ENCODE peak calls at places on chromosomes 11 and 22, in seven cellular contexts. One of them, this sample, is unnamed.

GRCh38 chr11:35083181-35084061 is 55.5 kb upstream of the CD44 start:
- DNase-seq in H1: no peak
- DNase-seq in GM12878: peak
- DNase-seq in HepG2: no peak
- DNase-seq in HCT116: peak
- DNase-seq in K562: no peak
- DNase-seq in SK-N-SH: no peak
- DNase-seq in this sample: no peak

GRCh38 chr11:92384807-92385206 is 160.2 kb downstream of the FAT3 start:
- DNase-seq in H1: no peak
- DNase-seq in GM12878: no peak
- DNase-seq in HepG2: no peak
- DNase-seq in HCT116: no peak
- DNase-seq in K562: no peak
- DNase-seq in SK-N-SH: peak
- DNase-seq in this sample: no peak

GRCh38 chr11:17746096-17746495 is 11.5 kb downstream of the KCNC1 start:
- DNase-seq in H1: no peak
- DNase-seq in GM12878: no peak
- DNase-seq in HepG2: no peak
- DNase-seq in HCT116: no peak
- DNase-seq in K562: no peak
- DNase-seq in SK-N-SH: no peak
- DNase-seq in this sample: no peak

GRCh38 chr11:81237139-81237538 is 1496.5 kb downstream of the FAM181B start:
- DNase-seq in H1: no peak
- DNase-seq in GM12878: no peak
- DNase-seq in HepG2: peak
- DNase-seq in HCT116: no peak
- DNase-seq in K562: no peak
- DNase-seq in SK-N-SH: peak
- DNase-seq in this sample: peak

GRCh38 chr11:74679513-74679865 is 51.7 kb downstream of the CHRDL2 start:
- DNase-seq in H1: peak
- DNase-seq in GM12878: no peak
- DNase-seq in HepG2: no peak
- DNase-seq in HCT116: no peak
- DNase-seq in K562: no peak
- DNase-seq in SK-N-SH: no peak
- DNase-seq in this sample: no peak

GRCh38 chr11:128862421-128862820 is 4.7 kb downstream of the KCNJ1 start:
- DNase-seq in H1: no peak
- DNase-seq in GM12878: no peak
- DNase-seq in HepG2: no peak
- DNase-seq in HCT116: no peak
- DNase-seq in K562: no peak
- DNase-seq in SK-N-SH: no peak
- DNase-seq in this sample: no peak

GRCh38 chr22:36383110-36383581 is 4.6 kb downstream of the MYH9 start:
- DNase-seq in H1: no peak
- DNase-seq in GM12878: peak
- DNase-seq in HepG2: no peak
- DNase-seq in HCT116: no peak
- DNase-seq in K562: no peak
- DNase-seq in SK-N-SH: no peak
- DNase-seq in this sample: no peak

GRCh38 chr11:84722583-84723108 is 904.5 kb downstream of the DLG2 start:
- DNase-seq in H1: no peak
- DNase-seq in GM12878: no peak
- DNase-seq in HepG2: no peak
- DNase-seq in HCT116: no peak
- DNase-seq in K562: no peak
- DNase-seq in SK-N-SH: no peak
- DNase-seq in this sample: peak

GRCh38 chr22:22425783-22426624 is 82.5 kb downstream of the ZNF280B start:
- DNase-seq in H1: no peak
- DNase-seq in GM12878: no peak
- DNase-seq in HepG2: peak
- DNase-seq in HCT116: no peak
- DNase-seq in K562: no peak
- DNase-seq in SK-N-SH: no peak
- DNase-seq in this sample: no peak

DNA sequence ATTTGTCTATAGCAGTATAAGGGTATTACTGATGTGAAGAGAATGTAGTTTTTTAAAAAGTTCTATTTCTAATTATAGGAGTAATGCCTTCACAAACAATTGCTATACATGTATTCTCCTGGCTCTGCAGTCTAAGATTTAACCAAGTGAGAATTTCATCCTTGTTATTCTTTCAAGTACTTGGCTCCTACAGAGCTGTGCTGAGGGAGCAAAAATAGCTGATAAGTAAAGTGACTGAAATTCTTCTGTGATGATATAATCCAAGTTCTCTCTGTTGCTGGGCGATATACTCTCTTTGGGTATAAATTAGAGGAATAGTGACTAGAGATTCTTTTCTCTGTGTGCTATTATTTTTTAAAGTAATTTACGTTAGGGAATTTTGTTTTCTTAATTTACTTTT is 68.0 kb downstream of the PGR start:
- DNase-seq in H1: no peak
- DNase-seq in GM12878: no peak
- DNase-seq in HepG2: no peak
- DNase-seq in HCT116: no peak
- DNase-seq in K562: no peak
- DNase-seq in SK-N-SH: no peak
- DNase-seq in this sample: no peak
- TF ChIP-seq JUND in H1: no peak
- TF ChIP-seq JUND in GM12878: no peak
- TF ChIP-seq JUND in HepG2: no peak
- TF ChIP-seq JUND in HCT116: no peak
- TF ChIP-seq JUND in K562: no peak
- TF ChIP-seq JUND in SK-N-SH: no peak
- TF ChIP-seq JUND in this sample: no peak

GRCh38 chr11:29527391-29527936 is 489.4 kb downstream of the KCNA4 start:
- DNase-seq in H1: no peak
- DNase-seq in GM12878: no peak
- DNase-seq in HepG2: peak
- DNase-seq in HCT116: peak
- DNase-seq in K562: no peak
- DNase-seq in SK-N-SH: no peak
- DNase-seq in this sample: peak
- TF ChIP-seq JUND in H1: no peak
- TF ChIP-seq JUND in GM12878: no peak
- TF ChIP-seq JUND in HepG2: no peak
- TF ChIP-seq JUND in HCT116: no peak
- TF ChIP-seq JUND in K562: no peak
- TF ChIP-seq JUND in SK-N-SH: no peak
- TF ChIP-seq JUND in this sample: no peak

GRCh38 chr11:119322921-119323531 is 6.1 kb upstream of the MCAM start:
- DNase-seq in H1: no peak
- DNase-seq in GM12878: no peak
- DNase-seq in HepG2: no peak
- DNase-seq in HCT116: no peak
- DNase-seq in K562: no peak
- DNase-seq in SK-N-SH: no peak
- DNase-seq in this sample: no peak

GRCh38 chr11:119319136-119319701 is 2.3 kb upstream of the MCAM start:
- DNase-seq in H1: no peak
- DNase-seq in GM12878: no peak
- DNase-seq in HepG2: no peak
- DNase-seq in HCT116: no peak
- DNase-seq in K562: no peak
- DNase-seq in SK-N-SH: no peak
- DNase-seq in this sample: no peak

GRCh38 chr11:119319702-119320592 is 3.0 kb upstream of the MCAM start:
- DNase-seq in H1: no peak
- DNase-seq in GM12878: no peak
- DNase-seq in HepG2: no peak
- DNase-seq in HCT116: no peak
- DNase-seq in K562: no peak
- DNase-seq in SK-N-SH: no peak
- DNase-seq in this sample: no peak

GRCh38 chr11:119322360-119322739 is 5.4 kb upstream of the MCAM start:
- DNase-seq in H1: no peak
- DNase-seq in GM12878: no peak
- DNase-seq in HepG2: no peak
- DNase-seq in HCT116: no peak
- DNase-seq in K562: no peak
- DNase-seq in SK-N-SH: no peak
- DNase-seq in this sample: no peak

GRCh38 chr11:119320593-119321524 is 3.9 kb upstream of the MCAM start:
- DNase-seq in H1: peak
- DNase-seq in GM12878: no peak
- DNase-seq in HepG2: no peak
- DNase-seq in HCT116: no peak
- DNase-seq in K562: peak
- DNase-seq in SK-N-SH: no peak
- DNase-seq in this sample: peak
- TF ChIP-seq JUND in H1: no peak
- TF ChIP-seq JUND in GM12878: no peak
- TF ChIP-seq JUND in HepG2: no peak
- TF ChIP-seq JUND in HCT116: no peak
- TF ChIP-seq JUND in K562: peak
- TF ChIP-seq JUND in SK-N-SH: no peak
- TF ChIP-seq JUND in this sample: no peak

GRCh38 chr22:32994921-32995320 is 63.3 kb downstream of the SYN3 start:
- DNase-seq in H1: peak
- DNase-seq in GM12878: no peak
- DNase-seq in HepG2: peak
- DNase-seq in HCT116: no peak
- DNase-seq in K562: no peak
- DNase-seq in SK-N-SH: peak
- DNase-seq in this sample: no peak

GRCh38 chr22:32996702-32997101 is 61.5 kb downstream of the SYN3 start:
- DNase-seq in H1: peak
- DNase-seq in GM12878: no peak
- DNase-seq in HepG2: no peak
- DNase-seq in HCT116: no peak
- DNase-seq in K562: no peak
- DNase-seq in SK-N-SH: no peak
- DNase-seq in this sample: no peak

GRCh38 chr22:32994046-32994827 is 63.9 kb downstream of the SYN3 start:
- DNase-seq in H1: peak
- DNase-seq in GM12878: no peak
- DNase-seq in HepG2: no peak
- DNase-seq in HCT116: no peak
- DNase-seq in K562: no peak
- DNase-seq in SK-N-SH: no peak
- DNase-seq in this sample: no peak

GRCh38 chr22:32996276-32996675 is 61.9 kb downstream of the SYN3 start:
- DNase-seq in H1: no peak
- DNase-seq in GM12878: no peak
- DNase-seq in HepG2: no peak
- DNase-seq in HCT116: no peak
- DNase-seq in K562: no peak
- DNase-seq in SK-N-SH: no peak
- DNase-seq in this sample: no peak

GRCh38 chr22:32995335-32995734 is 62.8 kb downstream of the SYN3 start:
- DNase-seq in H1: peak
- DNase-seq in GM12878: no peak
- DNase-seq in HepG2: no peak
- DNase-seq in HCT116: no peak
- DNase-seq in K562: no peak
- DNase-seq in SK-N-SH: no peak
- DNase-seq in this sample: no peak
- TF ChIP-seq JUND in H1: no peak
- TF ChIP-seq JUND in GM12878: no peak
- TF ChIP-seq JUND in HepG2: no peak
- TF ChIP-seq JUND in HCT116: no peak
- TF ChIP-seq JUND in K562: no peak
- TF ChIP-seq JUND in SK-N-SH: no peak
- TF ChIP-seq JUND in this sample: no peak

DNA sequence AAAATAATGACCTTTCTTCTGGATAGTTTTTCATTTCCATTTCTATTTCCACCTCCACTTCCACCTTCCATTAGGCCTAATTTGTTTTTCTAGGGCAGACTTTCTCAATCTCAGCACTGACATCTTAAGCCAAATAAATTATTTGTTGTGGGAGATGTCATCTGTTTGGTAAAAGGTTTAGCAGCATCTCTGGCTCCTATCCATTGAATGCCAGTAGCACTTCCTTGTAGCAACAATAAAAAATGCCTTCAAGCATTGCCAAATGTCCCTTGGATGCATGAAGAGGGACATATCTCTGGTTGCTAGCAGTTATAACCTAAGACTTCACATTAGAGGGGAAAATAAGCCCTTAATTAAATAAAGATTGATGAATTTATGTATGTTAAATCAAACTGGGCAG is 1.9 kb downstream of the OR52A5 start:
- DNase-seq in H1: no peak
- DNase-seq in GM12878: no peak
- DNase-seq in HepG2: no peak
- DNase-seq in HCT116: no peak
- DNase-seq in K562: no peak
- DNase-seq in SK-N-SH: no peak
- DNase-seq in this sample: no peak
- TF ChIP-seq JUND in H1: no peak
- TF ChIP-seq JUND in GM12878: no peak
- TF ChIP-seq JUND in HepG2: no peak
- TF ChIP-seq JUND in HCT116: no peak
- TF ChIP-seq JUND in K562: no peak
- TF ChIP-seq JUND in SK-N-SH: no peak
- TF ChIP-seq JUND in this sample: no peak

GRCh38 chr22:37932821-37933578 is 20.4 kb downstream of the C22orf23 start:
- DNase-seq in H1: no peak
- DNase-seq in GM12878: no peak
- DNase-seq in HepG2: no peak
- DNase-seq in HCT116: no peak
- DNase-seq in K562: no peak
- DNase-seq in SK-N-SH: no peak
- DNase-seq in this sample: no peak
- TF ChIP-seq JUND in H1: no peak
- TF ChIP-seq JUND in GM12878: no peak
- TF ChIP-seq JUND in HepG2: no peak
- TF ChIP-seq JUND in HCT116: no peak
- TF ChIP-seq JUND in K562: no peak
- TF ChIP-seq JUND in SK-N-SH: no peak
- TF ChIP-seq JUND in this sample: no peak

DNA sequence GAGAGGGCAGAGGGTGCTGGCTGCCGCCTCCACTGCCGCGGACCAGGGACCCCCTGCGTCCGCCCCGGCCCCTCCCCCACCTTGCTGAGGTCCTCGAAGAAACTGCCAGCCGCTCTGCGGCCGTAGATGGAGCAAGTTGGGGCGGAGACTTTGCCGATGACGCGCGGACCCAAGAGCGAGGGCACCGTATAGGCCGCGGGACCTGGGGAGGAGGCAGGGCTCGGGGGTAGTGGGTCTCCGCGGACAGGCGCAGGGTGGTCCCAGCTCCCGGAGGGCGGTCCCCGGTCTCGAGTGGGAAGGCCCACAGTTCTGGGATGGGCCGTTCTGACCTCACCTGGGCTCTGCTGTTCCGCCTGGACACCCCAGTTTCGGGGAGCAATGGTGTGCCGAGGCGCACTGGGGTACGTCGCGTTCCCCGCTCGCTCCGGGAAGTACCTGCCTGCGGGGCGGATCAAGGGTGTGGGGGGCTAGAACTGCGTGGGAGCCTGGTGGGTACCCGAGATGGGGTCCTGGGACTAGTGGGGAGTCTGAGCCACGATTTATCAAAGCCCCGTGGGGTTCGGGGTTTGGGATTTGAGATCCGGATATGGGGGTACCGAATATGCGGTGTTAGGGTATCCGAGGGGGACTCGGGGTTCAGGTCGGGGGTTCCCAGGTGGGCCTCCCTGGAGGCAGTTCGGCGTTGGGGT is 1.2 kb upstream of the TYMP start:
- DNase-seq in H1: peak
- DNase-seq in GM12878: no peak
- DNase-seq in HepG2: peak
- DNase-seq in HCT116: peak
- DNase-seq in K562: no peak
- DNase-seq in SK-N-SH: no peak
- DNase-seq in this sample: peak
- TF ChIP-seq JUND in H1: no peak
- TF ChIP-seq JUND in GM12878: no peak
- TF ChIP-seq JUND in HepG2: peak
- TF ChIP-seq JUND in HCT116: no peak
- TF ChIP-seq JUND in K562: no peak
- TF ChIP-seq JUND in SK-N-SH: no peak
- TF ChIP-seq JUND in this sample: no peak